ENCODE peak calls at places on chromosomes 7 and 10, in nine cellular contexts. H, I, K, U, T, Y, V, G and S are unnamed samples.

GRCh38 chr10:18689498-18689897 is 30.3 kb downstream of the ARL5B start:
- DNase-seq in H (no peak), I (no peak), K (no peak), U (no peak), T (peak; percentile 73), Y (no peak), V (no peak), G (no peak), S (no peak)

GRCh38 chr7:83178066-83178465 is 15.4 kb upstream of the PCLO start:
- DNase-seq in H (no peak), I (no peak), K (no peak), U (no peak), T (no peak), Y (no peak), V (no peak), G (no peak), S (no peak)

GRCh38 chr7:102992820-102993531 is 80.2 kb downstream of the LRRC17 start:
- DNase-seq in H (peak; percentile 41), I (peak; percentile 20), K (no peak), U (peak; percentile 52), T (no peak), Y (no peak), V (no peak), G (no peak), S (peak; percentile 56)

GRCh38 chr10:117477961-117478670 is 64.4 kb upstream of the EMX2 start:
- DNase-seq in H (no peak), I (no peak), K (no peak), U (no peak), T (no peak), Y (no peak), V (no peak), G (no peak), S (peak; percentile 97)

GRCh38 chr10:34524369-34525091 is 290.6 kb downstream of the PARD3 start:
- DNase-seq in H (no peak), I (no peak), K (no peak), U (no peak), T (no peak), Y (no peak), V (peak; percentile 44), G (no peak), S (no peak)

GRCh38 chr10:31557854-31558253 is 238.8 kb downstream of the ZEB1 start:
- DNase-seq in H (no peak), I (no peak), K (no peak), U (no peak), T (no peak), Y (no peak), V (no peak), G (no peak), S (no peak)

GRCh38 chr7:148813890-148814289 is 70.2 kb downstream of the EZH2 start:
- DNase-seq in H (no peak), I (no peak), K (no peak), U (no peak), T (no peak), Y (no peak), V (no peak), G (no peak), S (no peak)

GRCh38 chr7:11207565-11207964 is 233.9 kb downstream of the PHF14 start:
- DNase-seq in H (no peak), I (no peak), K (no peak), U (no peak), T (no peak), Y (no peak), V (no peak), G (no peak), S (no peak)

GRCh38 chr7:141699860-141700259 is 2.1 kb downstream of the DENND11 start:
- DNase-seq in H (no peak), I (no peak), K (no peak), U (no peak), T (no peak), Y (no peak), V (no peak), G (no peak), S (no peak)

GRCh38 chr10:94680544-94680943 is 3.0 kb upstream of the CYP2C18 start:
- DNase-seq in H (no peak), I (no peak), K (no peak), U (no peak), T (peak; percentile 1), Y (no peak), V (no peak), G (no peak), S (peak; percentile 85)

GRCh38 chr7:51295435-51296269 is 21.0 kb downstream of the COBL start:
- DNase-seq in H (peak; percentile 84), I (no peak), K (no peak), U (peak; percentile 83), T (no peak), Y (no peak), V (no peak), G (no peak), S (no peak)

GRCh38 chr7:47546171-47546570 is 35.7 kb downstream of the TNS3 start:
- DNase-seq in H (no peak), I (no peak), K (no peak), U (no peak), T (no peak), Y (no peak), V (no peak), G (no peak), S (no peak)

GRCh38 chr10:68362590-68362989 is 29.9 kb upstream of the PBLD start:
- DNase-seq in H (no peak), I (no peak), K (no peak), U (no peak), T (no peak), Y (no peak), V (no peak), G (no peak), S (no peak)
- H3K4me3 ChIP-seq in H (no peak overlapping the region), I (no peak overlapping the region), K (no peak overlapping the region), U (no peak overlapping the region), T (no peak overlapping the region), Y (no peak overlapping the region), V (no peak overlapping the region), G (no peak overlapping the region), S (no peak overlapping the region)

DNA sequence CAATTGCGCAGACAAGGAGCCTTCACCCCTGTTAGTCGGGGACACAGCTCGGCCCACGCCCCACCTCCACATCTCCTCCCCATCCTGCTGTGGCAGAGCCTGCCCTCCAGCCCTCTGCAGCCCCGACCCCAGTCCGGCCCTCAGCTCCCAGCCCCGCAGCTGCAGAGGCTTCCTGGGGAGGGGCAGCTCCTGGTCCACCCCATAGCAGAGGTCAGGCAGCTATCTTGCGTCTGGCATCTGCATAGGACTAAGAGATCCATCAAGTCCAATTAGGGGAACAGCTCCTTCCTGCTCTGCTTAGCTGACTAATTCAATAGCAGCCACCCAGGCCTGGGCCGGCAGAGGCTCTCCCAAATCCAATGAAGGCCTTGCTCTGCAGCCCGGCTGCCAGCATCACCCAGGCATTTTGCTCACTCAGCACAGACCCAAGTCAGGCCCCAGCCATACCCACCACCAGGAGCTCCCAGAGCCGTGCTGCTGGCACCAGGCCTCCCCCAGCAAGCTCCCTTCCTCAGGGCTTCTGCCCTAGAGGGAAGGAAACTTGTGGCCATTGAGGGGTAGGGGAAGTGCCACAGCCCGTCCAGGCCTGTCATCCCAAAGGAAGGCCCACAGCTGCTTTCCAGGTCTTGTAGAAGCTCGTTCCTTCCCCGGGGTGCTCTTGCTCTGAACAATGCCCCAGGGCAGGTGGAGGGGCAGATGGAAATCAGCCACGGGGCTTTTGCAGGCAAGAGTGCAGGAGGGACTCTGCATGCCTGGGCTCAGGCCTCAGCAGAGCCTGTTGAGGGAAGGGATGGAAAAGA is 106.2 kb upstream of the RET start:
- DNase-seq in H (no peak), I (peak; percentile 3), K (no peak), U (peak; percentile 11), T (no peak), Y (no peak), V (no peak), G (no peak), S (no peak)
- TF ChIP-seq CTCF in H (no peak), I (no peak), K (no peak), U (no peak), T (no peak), Y (no peak), V (no peak), G (no peak), S (no peak)

GRCh38 chr7:134300988-134301387 is 15.7 kb downstream of the SLC35B4 start:
- DNase-seq in H (no peak), I (no peak), K (no peak), U (no peak), T (no peak), Y (no peak), V (no peak), G (no peak), S (no peak)
- H3K36me3 ChIP-seq in H (no peaks in the 10 kb centered on the region), I (no peaks in the 10 kb centered on the region), K (peaks cover 41% of the 10 kb centered on the region), U (no peaks in the 10 kb centered on the region), T (peaks cover 4% of the 10 kb centered on the region), Y (no peaks in the 10 kb centered on the region), V (peaks cover 5% of the 10 kb centered on the region), G (peaks cover 62% of the 10 kb centered on the region), S (no peaks in the 10 kb centered on the region)

GRCh38 chr7:155448632-155449007 is 9.3 kb upstream of the EN2 start:
- DNase-seq in H (no peak), I (no peak), K (no peak), U (no peak), T (no peak), Y (no peak), V (no peak), G (no peak), S (no peak)

GRCh38 chr7:155450558-155450827 is 7.4 kb upstream of the EN2 start:
- DNase-seq in H (no peak), I (no peak), K (no peak), U (no peak), T (no peak), Y (no peak), V (no peak), G (no peak), S (no peak)

GRCh38 chr7:155449880-155450557 is 7.9 kb upstream of the EN2 start:
- DNase-seq in H (no peak), I (no peak), K (no peak), U (no peak), T (no peak), Y (no peak), V (no peak), G (no peak), S (no peak)

GRCh38 chr7:155447603-155448002 is 10.3 kb upstream of the EN2 start:
- DNase-seq in H (no peak), I (no peak), K (no peak), U (no peak), T (no peak), Y (no peak), V (no peak), G (no peak), S (no peak)

DNA sequence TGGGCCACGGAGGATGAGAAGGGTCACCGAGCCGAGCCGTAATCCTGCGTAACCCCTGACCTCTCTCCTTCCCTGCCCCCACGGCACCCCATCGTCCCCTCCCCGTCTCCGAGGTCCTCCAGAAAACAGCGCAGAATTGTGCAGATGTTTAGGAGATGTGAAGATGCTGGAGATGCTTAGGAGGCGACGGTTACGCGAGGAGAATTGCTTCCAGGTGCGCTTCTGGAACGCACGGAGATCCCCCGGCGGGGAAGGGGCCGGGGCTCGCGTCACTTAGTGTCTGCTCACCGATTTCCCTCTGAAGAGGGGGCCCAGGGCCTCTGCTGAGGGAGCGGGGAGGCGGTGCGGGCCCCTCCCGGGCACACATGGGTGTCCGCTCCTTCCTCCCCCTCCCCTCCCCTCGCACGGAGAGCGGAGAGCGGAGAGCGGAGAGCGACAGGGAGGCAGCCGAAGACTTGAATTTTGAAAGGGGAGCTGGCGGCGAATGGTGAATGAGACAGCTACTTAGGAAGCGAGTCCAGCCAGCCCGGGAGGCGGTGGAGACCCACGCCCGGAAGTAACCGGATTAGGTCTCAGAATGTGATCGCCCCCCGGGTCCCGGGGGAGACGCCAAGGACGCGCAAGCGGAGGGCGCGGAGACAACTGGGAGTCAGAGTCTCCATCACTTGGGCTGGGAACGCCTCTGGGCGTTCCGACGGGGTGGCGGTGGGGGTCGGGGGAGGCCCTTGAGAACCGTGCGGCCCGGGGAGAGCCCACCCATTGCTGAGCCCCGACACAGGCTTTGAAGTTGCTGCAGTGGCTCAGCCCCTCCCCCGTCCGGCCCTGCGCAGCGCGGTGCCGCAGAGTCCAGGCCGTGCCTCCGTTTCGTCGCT is 8.7 kb upstream of the EN2 start:
- DNase-seq in H (no peak), I (no peak), K (no peak), U (no peak), T (no peak), Y (no peak), V (no peak), G (no peak), S (no peak)
- H3K4me3 ChIP-seq in H (no peak overlapping the region), I (no peak overlapping the region), K (no peak overlapping the region), U (no peak overlapping the region), T (no peak overlapping the region), Y (no peak overlapping the region), V (no peak overlapping the region), G (no peak overlapping the region), S (no peak overlapping the region)